ENCODE peak calls at places on chromosomes 1 and 21, in seven cellular contexts. Q is WTC11, N is stomach, A is posterior cingulate gyrus, O is T-helper 1 cell, F is OCI-LY7, G is K562. J is an unnamed sample.

GRCh38 chr1:222643603-222643936 is 25.7 kb downstream of the MIA3 start:
- DNase-seq in Q (no peak), N (no peak), A (no peak), O (no peak), F (no peak), G (no peak), J (no peak)

GRCh38 chr1:178126790-178127189 is 32.9 kb downstream of the RASAL2 start:
- DNase-seq in Q (no peak), N (no peak), A (no peak), O (no peak), F (no peak), G (no peak), J (no peak)

GRCh38 chr1:6294868-6295556 is 34.1 kb upstream of the GPR153 start:
- DNase-seq in Q (no peak), N (no peak), A (no peak), O (no peak), F (no peak), G (no peak), J (peak; percentile 72)

GRCh38 chr1:165152727-165153126 is 203.8 kb downstream of the LMX1A start:
- DNase-seq in Q (peak; percentile 33), N (no peak), A (no peak), O (no peak), F (no peak), G (peak; percentile 13), J (no peak)

GRCh38 chr1:77421504-77422233 is 139.8 kb downstream of the AK5 start:
- DNase-seq in Q (no peak), N (no peak), A (no peak), O (no peak), F (no peak), G (no peak), J (no peak)

GRCh38 chr1:153960206-153960605 is 1.8 kb upstream of the CRTC2 start:
- DNase-seq in Q (no peak), N (no peak), A (no peak), O (no peak), F (no peak), G (no peak), J (no peak)

GRCh38 chr1:1567831-1568380 is 6.8 kb downstream of the SSU72 start:
- DNase-seq in Q (no peak), N (no peak), A (no peak), O (no peak), F (no peak), G (no peak), J (no peak)

GRCh38 chr1:47569681-47570470 is 132.0 kb downstream of the FOXD2 start:
- DNase-seq in Q (peak; percentile 51), N (peak; percentile 65), A (no peak), O (no peak), F (no peak), G (no peak), J (no peak)

GRCh38 chr21:32735524-32735923 is 7.7 kb upstream of the SYNJ1 start:
- DNase-seq in Q (no peak), N (no peak), A (no peak), O (no peak), F (no peak), G (no peak), J (no peak)

GRCh38 chr1:168301664-168302320 is 21.1 kb downstream of the TBX19 start:
- DNase-seq in Q (no peak), N (no peak), A (no peak), O (no peak), F (no peak), G (no peak), J (no peak)

GRCh38 chr1:147201276-147201675 is 23.9 kb downstream of the FMO5 start:
- DNase-seq in Q (no peak), N (no peak), A (no peak), O (no peak), F (no peak), G (no peak), J (no peak)

GRCh38 chr1:46556822-46557221 is 5.4 kb upstream of the KNCN start:
- DNase-seq in Q (no peak), N (no peak), A (no peak), O (no peak), F (no peak), G (no peak), J (no peak)

GRCh38 chr1:194369060-194369459 is 1182.6 kb upstream of the B3GALT2 start:
- DNase-seq in Q (no peak), N (no peak), A (no peak), O (no peak), F (no peak), G (no peak), J (no peak)

GRCh38 chr21:17711896-17712295 is 99.2 kb upstream of the BTG3 start:
- DNase-seq in Q (no peak), N (no peak), A (no peak), O (no peak), F (no peak), G (no peak), J (no peak)

GRCh38 chr1:25031601-25031965 is 101.5 kb upstream of the RUNX3 start:
- DNase-seq in Q (no peak), N (no peak), A (no peak), O (no peak), F (peak; percentile 28), G (no peak), J (no peak)

GRCh38 chr1:228332797-228333738 is 73.6 kb downstream of the TRIM11 start:
- DNase-seq in Q (no peak), N (peak; percentile 20), A (peak; percentile 6), O (no peak), F (no peak), G (no peak), J (peak; percentile 37)

GRCh38 chr1:5949074-5949760 is 43.0 kb downstream of the NPHP4 start:
- DNase-seq in Q (no peak), N (no peak), A (no peak), O (no peak), F (no peak), G (peak; percentile 69), J (peak; percentile 78)

GRCh38 chr1:66300986-66301451 is 232.9 kb upstream of the SGIP1 start:
- DNase-seq in Q (no peak), N (no peak), A (no peak), O (no peak), F (no peak), G (no peak), J (no peak)

GRCh38 chr1:19479351-19480120 is 5.8 kb downstream of the CAPZB start:
- DNase-seq in Q (no peak), N (no peak), A (no peak), O (no peak), F (no peak), G (no peak), J (no peak)

GRCh38 chr1:213783898-213784297 is 203.9 kb upstream of the PROX1 start:
- DNase-seq in Q (no peak), N (no peak), A (no peak), O (no peak), F (no peak), G (no peak), J (no peak)

GRCh38 chr1:9651565-9652378 is at the start of gene PIK3CD:
- DNase-seq in Q (peak; percentile 70), N (no peak), A (peak; percentile 20), O (peak; percentile 45), F (peak; percentile 64), G (peak; percentile 68), J (no peak)

GRCh38 chr1:93908394-93909145 is 660 bp downstream of the GCLM start:
- DNase-seq in Q (peak; percentile 52), N (peak; percentile 54), A (peak; percentile 12), O (peak; percentile 50), F (peak; percentile 74), G (peak; percentile 56), J (peak; percentile 89)

GRCh38 chr1:160575112-160575664 is 4.1 kb downstream of the CD84 start:
- DNase-seq in Q (no peak), N (no peak), A (no peak), O (no peak), F (peak; percentile 31), G (no peak), J (no peak)